ENCODE peak calls at places on chromosome 4, in seven cellular contexts. S, Z, M, Y, D, C and V are unnamed samples.

GRCh38 chr4:118338981-118339765 is 13.6 kb downstream of the PRSS12 start:
- DNase-seq in D (no peak), Y (no peak), C (no peak), S (no peak), M (no peak), Z (no peak), V (no peak)

GRCh38 chr4:102640669-102641068 is 120.1 kb downstream of the MANBA start:
- DNase-seq in C (no peak), D (no peak), S (no peak), Y (no peak), M (no peak), Z (no peak), V (no peak)

GRCh38 chr4:118313098-118313497 is 39.7 kb downstream of the PRSS12 start:
- DNase-seq in M (no peak), S (no peak), C (no peak), Z (no peak), D (peak), Y (no peak), V (peak)

GRCh38 chr4:143531773-143532491 is 18.4 kb downstream of the SMARCA5 start:
- DNase-seq in D (no peak), Z (no peak), M (no peak), C (no peak), Y (no peak), S (no peak), V (no peak)

GRCh38 chr4:184111433-184111832 is 106.2 kb downstream of the ENPP6 start:
- DNase-seq in M (no peak), C (no peak), S (no peak), D (no peak), Z (no peak), Y (no peak), V (no peak)

GRCh38 chr4:48499551-48500066 is 9.6 kb downstream of the ZAR1 start:
- DNase-seq in D (no peak), M (no peak), Z (no peak), S (no peak), Y (peak), C (no peak), V (no peak)

GRCh38 chr4:8905236-8905772 is 33.7 kb upstream of the HMX1 start:
- DNase-seq in Z (no peak), C (no peak), S (peak), M (peak), D (no peak), Y (no peak), V (peak)

GRCh38 chr4:140363558-140363957 is 9.9 kb upstream of the SCOC start:
- DNase-seq in C (no peak), S (no peak), Z (no peak), M (no peak), D (no peak), Y (no peak), V (no peak)

DNA sequence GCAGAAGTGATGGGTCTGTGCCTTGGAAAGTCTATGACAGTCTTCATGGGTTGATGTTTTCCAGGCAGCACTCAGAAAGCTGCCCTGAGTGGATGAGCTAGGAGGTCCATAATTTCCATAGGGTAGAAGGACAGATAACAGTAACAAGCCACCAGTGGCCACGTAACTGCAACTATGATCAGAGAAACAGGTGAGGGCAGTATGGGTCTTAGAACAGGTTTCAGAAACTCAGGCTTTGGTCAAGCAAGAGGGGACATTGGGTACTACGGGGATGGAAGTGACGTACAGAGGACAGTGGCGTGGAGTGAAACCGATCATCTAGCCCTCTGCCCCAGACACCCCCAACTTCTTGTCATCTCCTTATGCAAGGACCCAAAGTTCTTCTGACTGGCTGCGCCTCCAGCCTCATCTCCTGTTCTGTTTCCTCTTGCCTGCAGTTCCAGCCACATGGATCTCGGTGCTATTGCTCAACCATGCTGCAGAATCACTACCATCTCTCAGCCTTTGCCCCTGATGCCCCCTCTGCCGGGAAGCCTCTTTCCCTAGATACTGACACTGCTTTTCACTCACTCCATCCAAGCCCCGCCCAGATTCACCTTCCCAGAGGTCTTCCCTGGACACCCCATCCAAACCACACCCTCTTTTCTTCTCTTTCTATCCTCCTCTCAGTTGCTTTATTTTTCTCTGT is 123.4 kb downstream of the MFAP3L start:
- DNase-seq in Z (no peak), M (peak), Y (no peak), D (no peak), C (no peak), S (no peak), V (no peak)
- TF ChIP-seq CTCF in Z (no peak), M (peak), Y (no peak), D (peak), C (no peak), S (no peak), V (no peak)

DNA sequence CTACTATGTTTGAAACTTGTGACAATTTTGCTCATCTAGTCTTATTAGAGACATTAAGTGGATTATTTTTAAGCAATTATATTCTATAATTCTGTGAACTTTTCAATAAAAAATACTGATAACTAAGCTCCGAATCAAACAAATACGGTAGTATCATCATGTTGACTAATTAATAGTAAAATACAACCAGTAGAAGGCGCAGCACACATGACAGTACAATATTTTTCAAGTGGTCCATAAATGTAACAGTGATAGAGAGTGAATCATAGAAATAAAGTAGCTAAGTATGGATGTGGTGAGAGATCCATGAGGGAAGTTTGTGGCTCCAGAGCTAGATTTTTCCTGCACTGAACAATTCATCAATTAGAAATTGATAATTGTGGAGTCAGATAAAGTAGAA is 666.2 kb downstream of the KCTD8 start:
- DNase-seq in Z (no peak), M (no peak), Y (no peak), D (no peak), S (no peak), C (no peak), V (no peak)
- TF ChIP-seq CTCF in Z (no peak), M (no peak), Y (no peak), D (no peak), S (no peak), C (no peak), V (no peak)

GRCh38 chr4:162457071-162457865 is 293.5 kb upstream of the FSTL5 start:
- DNase-seq in Y (no peak), S (no peak), M (no peak), D (no peak), Z (no peak), C (peak), V (no peak)

GRCh38 chr4:162458051-162458450 is 294.3 kb upstream of the FSTL5 start:
- DNase-seq in C (no peak), M (no peak), Z (no peak), D (no peak), Y (no peak), S (no peak), V (no peak)

GRCh38 chr4:162456106-162456505 is 292.3 kb upstream of the FSTL5 start:
- DNase-seq in Z (no peak), Y (no peak), S (no peak), D (no peak), M (no peak), C (peak), V (no peak)

GRCh38 chr4:162461952-162462351 is 298.2 kb upstream of the FSTL5 start:
- DNase-seq in C (no peak), Z (no peak), S (no peak), D (peak), Y (no peak), M (no peak), V (no peak)
- TF ChIP-seq CTCF in C (no peak), Z (peak), S (peak), D (peak), Y (no peak), M (no peak), V (no peak)

DNA sequence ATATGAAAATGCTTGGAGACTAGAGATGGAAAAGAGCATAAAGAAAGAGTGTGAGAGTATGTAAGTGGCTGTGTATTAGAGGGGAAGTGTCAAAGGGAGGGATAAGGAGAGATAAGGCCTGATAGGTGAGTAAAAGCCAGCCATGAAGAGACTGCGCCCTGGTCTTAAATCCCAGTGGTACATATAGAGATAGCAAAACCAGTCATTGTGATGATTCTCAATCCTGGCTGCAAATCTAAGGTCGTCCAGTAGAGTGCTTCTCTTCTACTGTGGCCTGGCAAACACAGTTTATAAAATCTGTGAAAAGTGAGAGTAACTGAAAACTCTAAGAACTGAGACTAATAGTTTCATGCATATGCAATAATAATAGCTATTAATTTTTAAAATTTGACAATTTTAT is 86.9 kb downstream of the MAB21L2 start:
- DNase-seq in D (peak), Z (no peak), S (no peak), Y (no peak), M (no peak), C (no peak), V (no peak)
- TF ChIP-seq CTCF in D (peak), Z (no peak), S (no peak), Y (no peak), M (no peak), C (no peak), V (no peak)

DNA sequence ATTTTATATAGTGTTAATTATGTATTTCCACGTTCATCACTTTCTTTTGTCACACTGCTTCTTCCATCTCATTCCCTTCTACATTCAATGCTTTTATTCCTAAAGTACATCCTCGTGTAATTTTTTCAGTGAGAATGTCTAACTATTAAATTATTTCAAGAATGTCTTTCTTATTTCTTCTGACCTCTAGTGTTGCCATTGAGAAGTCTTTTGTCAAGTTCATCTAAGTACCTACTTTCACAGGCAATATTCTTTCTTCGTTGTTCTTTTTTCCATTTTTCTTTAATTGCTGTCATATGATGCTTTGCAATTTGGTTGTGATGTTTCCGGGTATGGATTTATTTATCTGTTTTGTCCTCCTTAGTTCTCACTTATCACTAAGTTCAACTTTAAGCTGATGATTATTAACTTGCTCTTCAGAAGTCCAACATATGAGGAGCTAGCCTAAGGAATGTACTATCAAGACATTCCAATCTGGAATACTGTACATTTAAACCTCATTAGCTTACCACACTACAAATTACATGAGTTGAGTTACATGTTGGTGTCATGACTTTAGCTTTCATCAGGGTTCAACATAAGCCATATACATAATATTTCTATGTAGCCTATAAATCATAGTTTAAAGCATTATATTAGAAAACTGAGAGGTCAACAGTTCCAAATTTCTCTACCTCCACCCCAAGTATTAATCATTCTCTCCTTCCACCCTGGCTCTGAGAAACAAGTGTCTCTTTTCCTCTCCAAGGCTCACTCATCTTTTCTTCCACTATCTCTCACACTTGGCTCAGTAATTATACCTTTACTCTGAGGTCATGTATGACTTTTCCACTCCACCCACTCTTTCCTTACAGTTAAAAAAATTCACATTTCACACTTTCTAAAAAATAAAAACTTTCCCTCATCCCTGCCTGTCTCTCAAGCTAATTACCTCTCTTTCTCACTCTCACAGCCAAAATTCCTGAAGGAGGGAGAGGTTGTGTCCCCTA is 81.5 kb downstream of the COX18 start:
- DNase-seq in Z (no peak), S (no peak), D (no peak), Y (no peak), C (no peak), M (no peak), V (no peak)
- TF ChIP-seq CTCF in Z (peak), S (no peak), D (no peak), Y (no peak), C (no peak), M (no peak), V (no peak)

GRCh38 chr4:113094802-113095201 is 45.3 kb downstream of the ANK2 start:
- DNase-seq in Z (no peak), Y (no peak), C (peak), S (no peak), D (peak), M (no peak), V (no peak)
- TF ChIP-seq CTCF in Z (peak), Y (peak), C (peak), S (peak), D (peak), M (peak), V (peak)

DNA sequence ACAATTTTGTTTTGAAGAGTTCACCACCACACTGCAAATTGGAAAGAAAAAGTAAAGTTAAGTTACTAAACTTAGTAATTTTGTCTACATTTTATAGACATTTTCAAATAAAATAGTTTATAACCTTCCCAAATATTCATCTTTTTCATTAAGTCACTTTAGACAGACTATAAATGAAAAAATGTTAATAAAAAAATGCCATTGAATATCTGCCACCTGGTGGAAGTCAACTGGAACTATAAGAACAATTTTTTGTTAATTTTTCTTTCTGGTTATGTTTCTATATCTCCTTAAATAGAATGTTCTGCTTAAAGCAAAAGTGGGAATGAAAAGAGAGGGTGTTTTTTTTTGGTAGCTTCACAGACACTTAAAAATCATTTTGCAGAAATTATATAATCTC is 534.4 kb upstream of the PCDH10 start:
- DNase-seq in D (peak), C (no peak), M (no peak), S (no peak), Z (no peak), Y (no peak), V (no peak)
- TF ChIP-seq CTCF in D (peak), C (peak), M (no peak), S (peak), Z (no peak), Y (no peak), V (peak)

DNA sequence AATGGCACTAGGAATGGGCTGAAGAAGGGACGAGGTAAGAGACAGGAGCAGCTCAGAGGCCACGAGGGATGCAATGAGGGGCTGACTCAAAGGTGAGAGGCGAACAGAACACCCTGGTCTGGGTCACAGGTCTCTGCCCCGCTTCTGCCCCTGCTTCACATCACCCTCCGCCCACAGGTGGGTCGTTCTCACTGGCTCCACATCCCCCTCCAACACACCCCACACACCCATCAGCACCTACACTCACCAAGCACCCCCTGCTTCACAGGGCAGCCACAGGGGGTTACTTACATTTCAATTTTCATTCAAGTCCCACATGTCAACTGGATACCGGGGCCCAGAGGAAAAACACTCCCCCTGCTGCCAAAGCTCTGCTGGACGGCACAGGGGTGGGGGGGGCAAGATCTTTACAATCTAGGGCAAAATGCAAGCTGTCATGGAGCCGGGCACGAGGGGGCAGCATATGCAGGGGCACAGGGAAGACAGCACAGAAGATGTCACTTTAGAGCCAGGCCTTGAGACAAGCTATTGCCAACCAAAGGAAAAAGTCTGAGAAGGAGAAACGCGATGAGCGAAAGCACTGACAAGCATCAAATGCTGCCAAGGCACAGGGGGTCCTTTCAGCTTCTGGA is 94.1 kb downstream of the AFAP1 start:
- DNase-seq in M (peak), S (no peak), Z (no peak), C (no peak), Y (no peak), D (peak), V (no peak)
- TF ChIP-seq CTCF in M (peak), S (no peak), Z (no peak), C (no peak), Y (peak), D (no peak), V (no peak)